ENCODE peak calls at places on chromosomes 5 and 9, in six cellular contexts. C is PC-3, S is fibroblast of lung, L is fibroblast of pulmonary artery, J is OCI-LY7, V is body of pancreas. Q is an unnamed sample.

GRCh38 chr5:83895860-83896259 is 175.2 kb upstream of the HAPLN1 start:
- DNase-seq in C (no peak), S (no peak), L (no peak), J (no peak), V (no peak), Q (no peak)

GRCh38 chr9:35114113-35114847 is 1.4 kb downstream of the ATOSB start:
- DNase-seq in C (peak), S (peak), L (peak), J (peak), V (peak), Q (no peak)

GRCh38 chr9:105355810-105356209 is 92.0 kb upstream of the FSD1L start:
- DNase-seq in C (no peak), S (peak), L (peak), J (peak), V (no peak), Q (no peak)

GRCh38 chr5:163506726-163507125 is 1.3 kb downstream of the MAT2B start:
- DNase-seq in C (peak), S (peak), L (peak), J (no peak), V (no peak), Q (no peak)

GRCh38 chr5:104128348-104128747 is 565.8 kb upstream of the NUDT12 start:
- DNase-seq in C (no peak), S (no peak), L (no peak), J (no peak), V (no peak), Q (no peak)

GRCh38 chr5:96976-97640 is 5.1 kb downstream of the PLEKHG4B start:
- DNase-seq in C (no peak), S (no peak), L (no peak), J (no peak), V (no peak), Q (no peak)

GRCh38 chr5:38607396-38607795 is 51.0 kb upstream of the LIFR start:
- DNase-seq in C (peak), S (peak), L (peak), J (no peak), V (peak), Q (no peak)

GRCh38 chr9:134182554-134183219 is 18.3 kb upstream of the RNU6ATAC start:
- DNase-seq in C (no peak), S (peak), L (peak), J (no peak), V (peak), Q (no peak)

GRCh38 chr9:1005043-1005667 is 28.7 kb downstream of the DMRT3 start:
- DNase-seq in C (peak), S (peak), L (peak), J (peak), V (peak), Q (no peak)

GRCh38 chr5:117054808-117055398 is 480.3 kb upstream of the SEMA6A start:
- DNase-seq in C (no peak), S (no peak), L (no peak), J (no peak), V (peak), Q (no peak)

GRCh38 chr9:9337129-9337528 is 1275.7 kb downstream of the PTPRD start:
- DNase-seq in C (no peak), S (no peak), L (no peak), J (no peak), V (no peak), Q (no peak)

GRCh38 chr5:164600929-164601535 is 1095.6 kb downstream of the MAT2B start:
- DNase-seq in C (no peak), S (no peak), L (no peak), J (no peak), V (no peak), Q (no peak)

GRCh38 chr9:131660466-131661405 is 79.1 kb downstream of the RAPGEF1 start:
- DNase-seq in C (no peak), S (no peak), L (no peak), J (no peak), V (no peak), Q (no peak)

GRCh38 chr5:15521349-15521937 is 21.5 kb downstream of the FBXL7 start:
- DNase-seq in C (no peak), S (peak), L (peak), J (no peak), V (no peak), Q (no peak)

GRCh38 chr5:5777013-5777412 is 354.5 kb downstream of the ICE1 start:
- DNase-seq in C (no peak), S (no peak), L (no peak), J (no peak), V (no peak), Q (no peak)

GRCh38 chr9:2722715-2723114 is 5.4 kb downstream of the KCNV2 start:
- DNase-seq in C (no peak), S (peak), L (no peak), J (peak), V (no peak), Q (no peak)

GRCh38 chr9:114387678-114388431 is at the start of gene AKNA:
- DNase-seq in C (no peak), S (peak), L (peak), J (peak), V (peak), Q (peak)

GRCh38 chr5:19917588-19917987 is 70.4 kb downstream of the CDH18 start:
- DNase-seq in C (peak), S (no peak), L (no peak), J (no peak), V (no peak), Q (no peak)

GRCh38 chr5:115543365-115543700 is 1.2 kb downstream of the FEM1C start:
- DNase-seq in C (no peak), S (no peak), L (no peak), J (no peak), V (peak), Q (no peak)

GRCh38 chr9:35729700-35730485 is 2.1 kb downstream of the TLN1 start:
- DNase-seq in C (peak), S (peak), L (peak), J (peak), V (peak), Q (no peak)

GRCh38 chr5:57779383-57780223 is 297.0 kb upstream of the ACTBL2 start:
- DNase-seq in C (peak), S (peak), L (peak), J (peak), V (peak), Q (no peak)

GRCh38 chr5:142215915-142216681 is 107.5 kb downstream of the NDFIP1 start:
- DNase-seq in C (peak), S (peak), L (peak), J (no peak), V (peak), Q (no peak)

GRCh38 chr9:114769664-114770063 is 36.2 kb downstream of the TNFSF15 start:
- DNase-seq in C (peak), S (peak), L (no peak), J (no peak), V (no peak), Q (no peak)

GRCh38 chr5:152142845-152143469 is 218.3 kb upstream of the GLRA1 start:
- DNase-seq in C (peak), S (peak), L (peak), J (peak), V (peak), Q (peak)

GRCh38 chr9:8652282-8652681 is 852.7 kb upstream of the DMAC1 start:
- DNase-seq in C (no peak), S (no peak), L (no peak), J (no peak), V (no peak), Q (no peak)

GRCh38 chr9:110146371-110146770 is 61.6 kb downstream of the C9orf152 start:
- DNase-seq in C (no peak), S (peak), L (no peak), J (peak), V (no peak), Q (no peak)

GRCh38 chr9:136886610-136887597 is 588 bp downstream of the TRAF2 start:
- DNase-seq in C (no peak), S (peak), L (no peak), J (peak), V (no peak), Q (peak)

GRCh38 chr5:177509991-177510566 is 453 bp upstream of the DOK3 start:
- DNase-seq in C (no peak), S (no peak), L (no peak), J (peak), V (no peak), Q (no peak)

GRCh38 chr9:96418920-96419690 is 935 bp upstream of the ZNF367 start:
- DNase-seq in C (peak), S (peak), L (peak), J (peak), V (peak), Q (peak)

GRCh38 chr9:131747352-131747751 is 7.5 kb upstream of the RAPGEF1 start:
- DNase-seq in C (peak), S (peak), L (peak), J (peak), V (peak), Q (no peak)

GRCh38 chr5:58016329-58016728 is 443.6 kb downstream of the PLK2 start:
- DNase-seq in C (no peak), S (peak), L (peak), J (no peak), V (no peak), Q (no peak)

GRCh38 chr9:81455826-81456225 is 233.5 kb downstream of the TLE1 start:
- DNase-seq in C (no peak), S (peak), L (no peak), J (no peak), V (no peak), Q (no peak)

GRCh38 chr5:50853151-50853550 is 186.7 kb downstream of the PARP8 start:
- DNase-seq in C (no peak), S (no peak), L (no peak), J (peak), V (peak), Q (no peak)

GRCh38 chr5:172624083-172624995 is 16.7 kb upstream of the NEURL1B start:
- DNase-seq in C (no peak), S (no peak), L (no peak), J (no peak), V (no peak), Q (no peak)

GRCh38 chr5:167813381-167813780 is 478.1 kb upstream of the WWC1 start:
- DNase-seq in C (peak), S (peak), L (no peak), J (no peak), V (no peak), Q (no peak)

DNA sequence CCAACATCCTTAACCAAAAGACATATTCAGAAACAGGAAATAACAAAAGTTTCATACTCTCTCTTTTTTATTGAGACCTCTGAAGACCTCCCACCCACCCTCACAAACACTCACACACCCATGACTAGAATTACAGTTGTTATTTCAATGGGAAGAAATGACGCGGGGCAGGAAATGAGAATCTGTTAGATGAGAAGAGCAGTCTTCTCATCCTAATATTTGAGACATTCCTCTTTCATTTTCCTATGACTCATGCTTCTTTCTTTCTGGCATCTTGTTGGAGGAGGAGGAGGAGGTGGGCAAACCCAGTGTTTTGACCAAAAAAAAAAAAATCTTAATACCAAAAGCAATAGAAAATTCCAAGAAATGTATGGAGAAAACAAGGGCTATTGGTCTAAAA is 179.5 kb upstream of the TARS1 start:
- DNase-seq in C (peak), S (peak), L (peak), J (no peak), V (no peak), Q (no peak)
- TF ChIP-seq CTCF in C (no peak), S (no peak), L (no peak), J (no peak), V (no peak), Q (no peak)

GRCh38 chr9:86287013-86287412 is 4.7 kb upstream of the ISCA1 start:
- DNase-seq in C (peak), S (peak), L (peak), J (peak), V (no peak), Q (no peak)
- TF ChIP-seq CTCF in C (peak), S (peak), L (peak), J (peak), V (no peak), Q (peak)

DNA sequence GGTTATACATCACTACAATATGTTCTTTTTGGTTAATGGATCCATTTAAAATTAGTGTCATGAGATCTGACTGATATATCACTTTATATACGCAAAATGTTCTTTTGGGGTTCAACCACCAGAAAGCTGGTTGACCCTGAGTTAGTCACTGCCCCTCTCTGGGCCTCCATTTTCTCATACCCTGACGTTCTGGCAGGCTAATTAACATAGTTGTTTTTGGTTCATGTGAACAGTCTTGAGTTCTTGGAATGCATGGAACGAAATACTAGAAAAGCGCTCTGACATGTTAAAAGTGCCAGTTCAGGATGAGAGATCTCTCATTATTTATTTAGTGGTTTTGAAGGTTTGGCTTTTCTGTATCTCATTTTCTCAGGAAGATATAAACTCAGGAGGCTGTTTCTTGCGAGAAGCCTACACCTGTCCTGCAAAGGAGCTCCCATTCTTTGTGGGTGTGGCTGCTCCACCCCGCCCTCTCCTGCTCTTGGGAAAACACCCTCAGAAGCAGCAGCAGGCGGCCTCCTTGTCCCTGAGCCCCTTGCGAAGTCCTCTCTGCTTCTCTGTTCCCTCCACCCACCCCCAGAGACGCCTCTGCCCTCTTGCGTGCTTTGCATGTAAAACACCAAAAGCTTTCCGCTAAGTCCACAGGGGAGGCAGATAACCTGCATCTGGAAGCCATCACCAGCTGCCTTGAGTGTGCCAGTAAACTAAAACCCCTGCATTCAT is 302.4 kb upstream of the PANK3 start:
- DNase-seq in C (no peak), S (no peak), L (no peak), J (peak), V (no peak), Q (no peak)
- TF ChIP-seq CTCF in C (no peak), S (no peak), L (no peak), J (peak), V (no peak), Q (no peak)

DNA sequence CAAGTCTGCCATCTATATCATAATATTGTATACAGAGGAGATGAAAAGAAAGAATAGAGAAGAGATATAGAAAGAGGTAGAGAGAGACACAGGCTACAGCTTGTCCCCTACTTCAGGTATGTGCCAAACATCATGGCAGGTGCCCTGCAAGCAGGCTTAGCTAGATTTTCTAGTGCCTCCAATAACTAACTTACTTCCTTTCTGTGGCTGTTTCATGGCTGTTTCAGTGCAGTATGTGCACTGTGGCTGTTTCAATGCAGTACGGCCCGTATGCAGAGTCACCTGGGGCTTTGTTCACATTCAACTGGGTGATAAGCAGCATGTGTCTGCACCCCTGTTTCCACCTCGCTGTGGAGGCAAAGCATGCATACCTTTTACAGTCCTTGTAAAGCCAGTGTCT is 327.2 kb downstream of the NTRK2 start:
- DNase-seq in C (no peak), S (no peak), L (no peak), J (no peak), V (no peak), Q (no peak)
- TF ChIP-seq CTCF in C (no peak), S (no peak), L (no peak), J (no peak), V (no peak), Q (no peak)

GRCh38 chr5:81513468-81513867 is 119.5 kb upstream of the ACOT12 start:
- DNase-seq in C (no peak), S (no peak), L (no peak), J (no peak), V (no peak), Q (no peak)
- TF ChIP-seq CTCF in C (no peak), S (no peak), L (no peak), J (no peak), V (no peak), Q (no peak)

GRCh38 chr9:126235350-126235740 is 91.3 kb upstream of the MVB12B start:
- DNase-seq in C (no peak), S (no peak), L (no peak), J (no peak), V (no peak), Q (no peak)
- TF ChIP-seq CTCF in C (no peak), S (no peak), L (no peak), J (no peak), V (no peak), Q (no peak)

DNA sequence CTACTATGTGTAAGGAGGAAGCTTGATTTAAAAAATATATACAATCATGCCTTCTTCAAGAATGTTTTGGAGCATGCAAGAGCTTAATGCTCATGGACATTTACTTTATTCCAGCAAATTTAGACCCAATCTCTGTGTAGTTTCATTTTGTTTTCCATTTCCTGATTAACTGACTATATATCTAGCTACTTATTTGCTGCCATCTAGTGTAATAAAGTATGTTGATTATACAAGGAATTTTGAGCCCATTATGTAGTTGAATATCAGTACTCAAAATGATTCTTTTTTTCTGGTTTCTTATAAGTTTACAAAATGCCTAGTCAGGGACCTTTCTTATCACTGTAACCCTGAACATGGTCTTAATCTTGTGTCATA is 100.0 kb upstream of the CCDC152 start:
- DNase-seq in C (peak), S (no peak), L (peak), J (peak), V (no peak), Q (no peak)
- TF ChIP-seq CTCF in C (peak), S (peak), L (peak), J (peak), V (peak), Q (peak)

DNA sequence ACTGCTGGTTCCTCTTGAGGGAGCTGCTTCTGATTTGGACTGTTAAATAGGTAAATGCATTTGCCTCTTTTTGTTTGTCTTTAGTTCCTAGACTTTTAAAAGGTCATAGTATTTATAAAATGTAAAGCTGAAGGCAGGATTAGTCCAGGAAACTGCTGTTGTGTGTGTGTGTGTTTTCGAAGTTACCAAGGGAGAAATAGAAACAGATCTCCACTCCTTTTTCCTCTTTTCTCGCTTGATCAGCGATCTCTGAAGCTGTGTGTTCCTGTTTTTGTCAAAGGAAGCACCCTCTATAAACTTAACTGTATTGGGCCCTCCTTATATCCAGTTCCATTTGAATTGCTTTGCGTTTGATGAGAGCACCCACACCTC is 819 bp downstream of the SNX2 start:
- DNase-seq in C (peak), S (peak), L (peak), J (peak), V (no peak), Q (no peak)
- TF ChIP-seq CTCF in C (no peak), S (no peak), L (no peak), J (no peak), V (no peak), Q (no peak)

DNA sequence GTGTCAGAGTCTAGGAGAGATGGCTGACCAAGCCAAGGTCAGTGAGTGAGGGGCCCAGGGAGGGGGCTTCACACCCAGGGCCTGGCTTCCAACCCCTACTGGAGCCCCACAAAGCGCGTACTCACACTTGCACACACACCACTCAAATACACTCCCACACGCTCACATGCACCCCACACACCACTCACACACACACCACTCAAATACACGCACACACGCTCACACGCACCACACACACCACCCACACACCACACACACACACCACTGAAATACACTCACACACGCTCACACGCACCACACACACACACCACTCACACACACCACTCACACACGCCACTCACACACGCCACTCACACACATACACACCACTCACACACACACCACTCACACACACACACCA is 5.7 kb upstream of the ASB6 start:
- DNase-seq in C (no peak), S (no peak), L (no peak), J (no peak), V (no peak), Q (no peak)
- TF ChIP-seq CTCF in C (no peak), S (no peak), L (no peak), J (no peak), V (no peak), Q (no peak)

GRCh38 chr5:135206862-135207261 is 172.8 kb upstream of the PITX1 start:
- DNase-seq in C (no peak), S (no peak), L (no peak), J (no peak), V (no peak), Q (no peak)

GRCh38 chr5:135209495-135209837 is 175.4 kb upstream of the PITX1 start:
- DNase-seq in C (no peak), S (no peak), L (no peak), J (no peak), V (no peak), Q (peak)

GRCh38 chr5:135210286-135211055 is 176.4 kb upstream of the PITX1 start:
- DNase-seq in C (no peak), S (peak), L (no peak), J (no peak), V (no peak), Q (peak)

GRCh38 chr5:135207866-135208265 is 173.8 kb upstream of the PITX1 start:
- DNase-seq in C (no peak), S (no peak), L (no peak), J (no peak), V (no peak), Q (peak)

GRCh38 chr5:135208555-135209494 is 174.8 kb upstream of the PITX1 start:
- DNase-seq in C (peak), S (peak), L (peak), J (no peak), V (no peak), Q (peak)
- TF ChIP-seq CTCF in C (peak), S (peak), L (peak), J (no peak), V (no peak), Q (no peak)